ENCODE peak calls at places on chromosomes 2 and 18, in seven cellular contexts. G is GM04503; M is choroid plexus epithelial cell; Q is activated CD8-positive, alpha-beta T cell treated with anti-CD3 and anti-CD28 coated beads for 36 hours; W is CD4-positive, alpha-beta T cell; I is stimulated activated CD4-positive, alpha-beta T cell treated with anti-CD3 and anti-CD28 coated beads, Interleukin-12 subunit alpha, Interleukin-12 subunit beta, amount 100 ng/mL, for 48 hours; D is M059J. J is an unnamed sample.
A peak's percentile ranks its signal among the peaks of the same experiment; 100 is the strongest.

GRCh38 chr2:61144697-61145268 is 17.2 kb upstream of the C2orf74 start:
- DNase-seq in Q (peak; percentile 95), M (peak; percentile 99), D (peak; percentile 97), G (peak; percentile 84), I (peak; percentile 93), W (peak; percentile 86), J (peak; percentile 97)

GRCh38 chr2:61411109-61411508 is 59.8 kb downstream of the USP34 start:
- DNase-seq in W (no peak), M (no peak), D (no peak), G (no peak), I (no peak), Q (no peak), J (no peak)

GRCh38 chr18:26205318-26205717 is 20.9 kb upstream of the TAF4B start:
- DNase-seq in M (no peak), W (no peak), Q (no peak), I (no peak), D (no peak), G (no peak), J (no peak)

GRCh38 chr2:216350214-216350789 is 22.0 kb downstream of the MARCHF4 start:
- DNase-seq in I (no peak), D (peak; percentile 73), M (peak; percentile 72), G (no peak), W (no peak), Q (peak; percentile 74), J (peak; percentile 81)

GRCh38 chr18:58335821-58336220 is 291.8 kb downstream of the NEDD4L start:
- DNase-seq in M (no peak), Q (no peak), D (no peak), W (no peak), I (no peak), G (no peak), J (no peak)

GRCh38 chr2:239979243-239980023 is 45.7 kb downstream of the NDUFA10 start:
- DNase-seq in D (no peak), I (no peak), W (no peak), M (peak; percentile 83), Q (no peak), G (no peak), J (no peak)

GRCh38 chr2:15760232-15760890 is 168.7 kb downstream of the DDX1 start:
- DNase-seq in Q (no peak), I (no peak), G (no peak), D (no peak), W (no peak), M (no peak), J (no peak)

GRCh38 chr18:59900222-59901128 is 679 bp downstream of the PMAIP1 start:
- DNase-seq in W (peak; percentile 38), Q (peak; percentile 86), I (peak; percentile 50), G (no peak), M (peak; percentile 92), D (peak; percentile 87), J (peak; percentile 85)

GRCh38 chr2:151156943-151157705 is 104.5 kb downstream of the RBM43 start:
- DNase-seq in M (peak; percentile 20), I (no peak), G (no peak), D (no peak), W (no peak), Q (no peak), J (peak; percentile 30)

GRCh38 chr2:238784671-238785527 is 63.0 kb upstream of the TWIST2 start:
- DNase-seq in W (peak; percentile 33), M (peak; percentile 83), I (peak; percentile 45), Q (peak; percentile 71), G (peak; percentile 84), D (peak; percentile 31), J (peak; percentile 61)

GRCh38 chr2:98759827-98760625 is 29.1 kb upstream of the MGAT4A start:
- DNase-seq in Q (no peak), M (no peak), D (no peak), I (no peak), G (no peak), W (no peak), J (no peak)

GRCh38 chr18:62948788-62949187 is 233.4 kb downstream of the PHLPP1 start:
- DNase-seq in G (no peak), I (no peak), Q (no peak), M (no peak), D (no peak), W (no peak), J (no peak)

GRCh38 chr2:167264380-167264779 is 376.1 kb downstream of the XIRP2 start:
- DNase-seq in D (peak; percentile 2), W (no peak), I (no peak), M (peak; percentile 47), Q (peak; percentile 9), G (no peak), J (no peak)

GRCh38 chr2:67600946-67601345 is 203.8 kb downstream of the ETAA1 start:
- DNase-seq in Q (no peak), D (peak; percentile 86), I (no peak), G (no peak), W (no peak), M (peak; percentile 80), J (peak; percentile 73)

GRCh38 chr2:164000171-164000570 is 264.4 kb upstream of the FIGN start:
- DNase-seq in M (peak; percentile 31), I (no peak), Q (no peak), G (no peak), D (peak; percentile 9), W (no peak), J (no peak)

GRCh38 chr18:27363918-27364317 is 178.8 kb upstream of the CHST9 start:
- DNase-seq in M (peak; percentile 43), W (no peak), I (no peak), G (no peak), Q (no peak), D (peak; percentile 18), J (no peak)